ENCODE peak calls at places on chromosome 10, in five cellular contexts. One of them, this sample, is unnamed.

GRCh38 chr10:103967433-103968142 is 648 bp downstream of the SLK start:
- DNase-seq in epithelial cell of esophagus: no peak
- DNase-seq in endodermal cell: peak; percentile 59
- DNase-seq in IMR-90: no peak
- DNase-seq in endothelial cell of umbilical vein: peak; percentile 65
- DNase-seq in this sample: no peak

GRCh38 chr10:1671366-1672000 is 65.8 kb downstream of the ADARB2 start:
- DNase-seq in IMR-90: no peak
- DNase-seq in epithelial cell of esophagus: no peak
- DNase-seq in endodermal cell: no peak
- DNase-seq in endothelial cell of umbilical vein: no peak
- DNase-seq in this sample: no peak

GRCh38 chr10:65100146-65100545 is 1578.9 kb downstream of the REEP3 start:
- DNase-seq in endothelial cell of umbilical vein: no peak
- DNase-seq in IMR-90: no peak
- DNase-seq in epithelial cell of esophagus: no peak
- DNase-seq in endodermal cell: no peak
- DNase-seq in this sample: no peak

GRCh38 chr10:24552346-24553016 is 171.2 kb downstream of the ARHGAP21 start:
- DNase-seq in endodermal cell: peak; percentile 100
- DNase-seq in epithelial cell of esophagus: peak; percentile 94
- DNase-seq in IMR-90: no peak
- DNase-seq in endothelial cell of umbilical vein: no peak
- DNase-seq in this sample: no peak

GRCh38 chr10:95485445-95485844 is 75.7 kb downstream of the SORBS1 start:
- DNase-seq in IMR-90: no peak
- DNase-seq in epithelial cell of esophagus: peak; percentile 16
- DNase-seq in endodermal cell: no peak
- DNase-seq in endothelial cell of umbilical vein: peak; percentile 69
- DNase-seq in this sample: no peak

GRCh38 chr10:114045071-114045737 is 1.5 kb downstream of the ADRB1 start:
- DNase-seq in endodermal cell: peak; percentile 77
- DNase-seq in epithelial cell of esophagus: peak; percentile 36
- DNase-seq in endothelial cell of umbilical vein: peak; percentile 22
- DNase-seq in IMR-90: no peak
- DNase-seq in this sample: no peak

GRCh38 chr10:133200621-133201031 is 29.4 kb upstream of the UTF1 start:
- DNase-seq in IMR-90: no peak
- DNase-seq in endodermal cell: no peak
- DNase-seq in epithelial cell of esophagus: no peak
- DNase-seq in endothelial cell of umbilical vein: no peak
- DNase-seq in this sample: no peak

GRCh38 chr10:114075093-114075492 is 31.4 kb downstream of the ADRB1 start:
- DNase-seq in endodermal cell: no peak
- DNase-seq in epithelial cell of esophagus: no peak
- DNase-seq in IMR-90: no peak
- DNase-seq in endothelial cell of umbilical vein: no peak
- DNase-seq in this sample: no peak

GRCh38 chr10:6176691-6177231 is 26.0 kb upstream of the PFKFB3 start:
- DNase-seq in endodermal cell: no peak
- DNase-seq in epithelial cell of esophagus: peak; percentile 60
- DNase-seq in endothelial cell of umbilical vein: no peak
- DNase-seq in IMR-90: peak; percentile 42
- DNase-seq in this sample: no peak

GRCh38 chr10:132538031-132538789 is 623 bp downstream of the INPP5A start:
- DNase-seq in epithelial cell of esophagus: no peak
- DNase-seq in IMR-90: no peak
- DNase-seq in endodermal cell: peak; percentile 62
- DNase-seq in endothelial cell of umbilical vein: peak; percentile 9
- DNase-seq in this sample: no peak

GRCh38 chr10:72083234-72084093 is 4.9 kb downstream of the SPOCK2 start:
- DNase-seq in endothelial cell of umbilical vein: no peak
- DNase-seq in endodermal cell: no peak
- DNase-seq in IMR-90: no peak
- DNase-seq in epithelial cell of esophagus: no peak
- DNase-seq in this sample: no peak

GRCh38 chr10:118046491-118047362 is at the start of gene RAB11FIP2:
- DNase-seq in epithelial cell of esophagus: peak; percentile 91
- DNase-seq in IMR-90: peak; percentile 82
- DNase-seq in endodermal cell: peak; percentile 98
- DNase-seq in endothelial cell of umbilical vein: peak; percentile 86
- DNase-seq in this sample: peak; percentile 36

GRCh38 chr10:49441488-49442476 is 45.9 kb upstream of the DRGX start:
- DNase-seq in IMR-90: no peak
- DNase-seq in epithelial cell of esophagus: no peak
- DNase-seq in endodermal cell: no peak
- DNase-seq in endothelial cell of umbilical vein: no peak
- DNase-seq in this sample: no peak

GRCh38 chr10:76082956-76083355 is 651.5 kb downstream of the LRMDA start:
- DNase-seq in IMR-90: peak; percentile 29
- DNase-seq in epithelial cell of esophagus: peak; percentile 67
- DNase-seq in endothelial cell of umbilical vein: no peak
- DNase-seq in endodermal cell: peak; percentile 96
- DNase-seq in this sample: no peak

GRCh38 chr10:43942096-43942885 is 293.6 kb upstream of the ZNF32 start:
- DNase-seq in endodermal cell: peak; percentile 41
- DNase-seq in IMR-90: no peak
- DNase-seq in epithelial cell of esophagus: no peak
- DNase-seq in endothelial cell of umbilical vein: no peak
- DNase-seq in this sample: no peak

GRCh38 chr10:6053816-6054581 is 8.2 kb downstream of the IL2RA start:
- DNase-seq in endothelial cell of umbilical vein: no peak
- DNase-seq in epithelial cell of esophagus: no peak
- DNase-seq in IMR-90: no peak
- DNase-seq in endodermal cell: no peak
- DNase-seq in this sample: no peak

GRCh38 chr10:21724695-21725371 is 190.8 kb downstream of the MLLT10 start:
- DNase-seq in IMR-90: peak; percentile 100
- DNase-seq in endodermal cell: peak; percentile 45
- DNase-seq in epithelial cell of esophagus: peak; percentile 98
- DNase-seq in endothelial cell of umbilical vein: peak; percentile 97
- DNase-seq in this sample: peak; percentile 99

GRCh38 chr10:70622981-70623844 is 20.7 kb upstream of the PRF1 start:
- DNase-seq in endothelial cell of umbilical vein: no peak
- DNase-seq in epithelial cell of esophagus: no peak
- DNase-seq in IMR-90: no peak
- DNase-seq in endodermal cell: peak; percentile 54
- DNase-seq in this sample: no peak

DNA sequence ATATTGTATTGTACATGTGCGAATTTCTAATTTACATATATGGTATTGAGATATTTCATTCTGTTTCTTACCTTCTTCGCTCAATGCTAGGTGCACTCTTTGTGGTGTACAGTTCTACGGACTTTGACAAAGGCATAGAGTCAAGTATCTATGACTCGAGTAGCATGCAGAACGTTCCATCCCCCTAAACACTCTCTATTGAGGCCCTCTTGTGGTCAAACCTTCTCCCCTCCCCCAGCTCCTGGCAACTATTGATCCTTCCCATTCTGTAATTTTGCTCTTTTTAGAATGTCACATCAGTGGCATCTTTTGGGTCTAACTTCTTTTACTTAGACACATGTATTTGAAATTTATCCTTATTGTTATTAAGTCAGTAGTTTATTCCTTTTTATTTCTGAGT is 30.7 kb upstream of the GDF10 start:
- DNase-seq in endothelial cell of umbilical vein: no peak
- DNase-seq in epithelial cell of esophagus: no peak
- DNase-seq in endodermal cell: peak; percentile 41
- DNase-seq in IMR-90: no peak
- DNase-seq in this sample: no peak
- TF ChIP-seq CTCF in endothelial cell of umbilical vein: no peak
- TF ChIP-seq CTCF in epithelial cell of esophagus: no peak
- TF ChIP-seq CTCF in endodermal cell: peak; percentile 74
- TF ChIP-seq CTCF in IMR-90: no peak
- TF ChIP-seq CTCF in this sample: no peak

GRCh38 chr10:33337335-33337854 is 2.9 kb upstream of the NRP1 start:
- DNase-seq in epithelial cell of esophagus: no peak
- DNase-seq in endodermal cell: peak; percentile 62
- DNase-seq in IMR-90: peak; percentile 68
- DNase-seq in endothelial cell of umbilical vein: no peak
- DNase-seq in this sample: peak; percentile 55
- H3K4me3 ChIP-seq in epithelial cell of esophagus: peak overlapping the region; percentile 59
- H3K4me3 ChIP-seq in endodermal cell: peak overlapping the region; percentile 94
- H3K4me3 ChIP-seq in IMR-90: peak overlapping the region; percentile 85
- H3K4me3 ChIP-seq in endothelial cell of umbilical vein: peak overlapping the region; percentile 90
- H3K4me3 ChIP-seq in this sample: peak overlapping the region; percentile 86

GRCh38 chr10:92181575-92181974 is 109.3 kb downstream of the CPEB3 start:
- DNase-seq in IMR-90: no peak
- DNase-seq in endodermal cell: no peak
- DNase-seq in endothelial cell of umbilical vein: peak; percentile 58
- DNase-seq in epithelial cell of esophagus: no peak
- DNase-seq in this sample: no peak
- TF ChIP-seq CTCF in IMR-90: peak; percentile 14
- TF ChIP-seq CTCF in endodermal cell: peak; percentile 71
- TF ChIP-seq CTCF in endothelial cell of umbilical vein: peak; percentile 9
- TF ChIP-seq CTCF in epithelial cell of esophagus: peak; percentile 20
- TF ChIP-seq CTCF in this sample: peak; percentile 10

DNA sequence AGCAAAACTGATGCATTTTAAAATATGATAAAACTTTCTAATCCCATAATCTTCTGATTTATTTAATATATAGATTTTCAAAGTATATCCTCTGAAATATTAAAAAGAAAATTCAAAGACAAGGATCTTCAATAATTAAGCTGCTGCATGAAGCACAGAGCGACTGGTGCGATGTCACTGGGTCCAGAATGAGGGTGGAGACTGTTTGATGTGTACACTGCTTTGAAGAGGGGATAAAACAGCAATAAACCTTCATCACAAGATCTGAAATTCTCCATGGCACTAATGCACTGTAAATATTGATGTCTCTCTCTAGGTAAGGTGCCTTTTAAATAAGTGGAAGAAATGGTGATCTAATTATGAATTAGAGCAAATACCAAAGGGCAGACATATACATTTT is 337.9 kb downstream of the PARD3 start:
- DNase-seq in IMR-90: no peak
- DNase-seq in epithelial cell of esophagus: no peak
- DNase-seq in endothelial cell of umbilical vein: no peak
- DNase-seq in endodermal cell: no peak
- DNase-seq in this sample: no peak
- H3K4me3 ChIP-seq in IMR-90: no peak overlapping the region
- H3K4me3 ChIP-seq in epithelial cell of esophagus: no peak overlapping the region
- H3K4me3 ChIP-seq in endothelial cell of umbilical vein: no peak overlapping the region
- H3K4me3 ChIP-seq in endodermal cell: no peak overlapping the region
- H3K4me3 ChIP-seq in this sample: no peak overlapping the region

DNA sequence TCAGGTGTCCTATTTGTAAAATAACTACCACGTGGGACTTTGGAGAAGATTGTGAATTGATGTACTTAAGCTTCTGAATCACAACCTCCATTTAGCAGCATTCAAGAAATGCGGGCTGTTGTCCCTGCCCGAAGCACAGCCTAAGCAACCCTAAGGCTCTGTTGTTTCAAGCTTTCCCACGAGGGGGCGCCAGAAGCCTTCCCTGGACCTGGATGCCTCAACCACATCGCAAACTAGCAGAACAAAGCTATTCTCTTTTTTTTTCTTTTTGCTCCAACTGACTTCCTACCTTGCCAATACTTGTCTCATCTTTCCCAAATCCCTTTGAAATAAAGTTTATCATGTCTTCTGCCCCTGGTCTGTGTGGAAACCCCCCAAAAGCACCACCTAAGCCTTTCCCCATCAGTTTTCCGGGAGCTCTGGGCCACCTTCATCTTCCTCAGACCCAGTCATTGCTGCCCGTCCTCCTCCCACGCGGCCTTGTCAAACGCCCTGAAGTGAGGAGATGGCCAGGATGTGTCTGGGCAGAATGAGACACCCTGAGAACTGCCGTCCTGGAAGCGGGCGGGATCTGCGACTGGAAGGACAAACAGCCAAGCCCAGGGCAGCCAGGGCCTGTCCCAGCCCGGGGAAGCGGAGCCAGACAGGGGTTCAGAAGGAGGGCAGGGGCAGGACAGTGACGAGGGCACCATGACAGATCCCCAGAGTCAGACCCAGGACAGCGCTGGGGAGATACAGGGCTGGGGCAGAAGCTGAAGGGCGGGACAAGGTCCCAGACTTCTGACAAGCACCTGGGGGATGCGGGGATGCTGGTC is 112.7 kb downstream of the SLIT1 start:
- DNase-seq in endothelial cell of umbilical vein: peak; percentile 78
- DNase-seq in IMR-90: peak; percentile 71
- DNase-seq in epithelial cell of esophagus: peak; percentile 73
- DNase-seq in endodermal cell: peak; percentile 97
- DNase-seq in this sample: peak; percentile 12
- TF ChIP-seq CTCF in endothelial cell of umbilical vein: peak; percentile 95
- TF ChIP-seq CTCF in IMR-90: peak; percentile 94
- TF ChIP-seq CTCF in epithelial cell of esophagus: peak; percentile 96
- TF ChIP-seq CTCF in endodermal cell: peak; percentile 96
- TF ChIP-seq CTCF in this sample: peak; percentile 90

GRCh38 chr10:57222603-57223002 is 861.5 kb upstream of the ZWINT start:
- DNase-seq in endothelial cell of umbilical vein: no peak
- DNase-seq in endodermal cell: peak; percentile 75
- DNase-seq in IMR-90: no peak
- DNase-seq in epithelial cell of esophagus: no peak
- DNase-seq in this sample: no peak
- H3K4me3 ChIP-seq in endothelial cell of umbilical vein: no peak overlapping the region
- H3K4me3 ChIP-seq in endodermal cell: no peak overlapping the region
- H3K4me3 ChIP-seq in IMR-90: no peak overlapping the region
- H3K4me3 ChIP-seq in epithelial cell of esophagus: no peak overlapping the region
- H3K4me3 ChIP-seq in this sample: no peak overlapping the region

GRCh38 chr10:97684866-97685394 is 2.1 kb downstream of the AVPI1 start:
- DNase-seq in endothelial cell of umbilical vein: no peak
- DNase-seq in IMR-90: peak; percentile 51
- DNase-seq in endodermal cell: no peak
- DNase-seq in epithelial cell of esophagus: no peak
- DNase-seq in this sample: no peak

GRCh38 chr10:97682042-97682441 is 5.0 kb downstream of the AVPI1 start:
- DNase-seq in IMR-90: no peak
- DNase-seq in endothelial cell of umbilical vein: no peak
- DNase-seq in epithelial cell of esophagus: peak; percentile 55
- DNase-seq in endodermal cell: no peak
- DNase-seq in this sample: no peak

GRCh38 chr10:97686301-97686961 is 610 bp downstream of the AVPI1 start:
- DNase-seq in epithelial cell of esophagus: no peak
- DNase-seq in endodermal cell: no peak
- DNase-seq in IMR-90: no peak
- DNase-seq in endothelial cell of umbilical vein: no peak
- DNase-seq in this sample: no peak

GRCh38 chr10:97685395-97685958 is 1.6 kb downstream of the AVPI1 start:
- DNase-seq in endothelial cell of umbilical vein: peak; percentile 32
- DNase-seq in epithelial cell of esophagus: peak; percentile 67
- DNase-seq in IMR-90: peak; percentile 58
- DNase-seq in endodermal cell: peak; percentile 80
- DNase-seq in this sample: no peak

DNA sequence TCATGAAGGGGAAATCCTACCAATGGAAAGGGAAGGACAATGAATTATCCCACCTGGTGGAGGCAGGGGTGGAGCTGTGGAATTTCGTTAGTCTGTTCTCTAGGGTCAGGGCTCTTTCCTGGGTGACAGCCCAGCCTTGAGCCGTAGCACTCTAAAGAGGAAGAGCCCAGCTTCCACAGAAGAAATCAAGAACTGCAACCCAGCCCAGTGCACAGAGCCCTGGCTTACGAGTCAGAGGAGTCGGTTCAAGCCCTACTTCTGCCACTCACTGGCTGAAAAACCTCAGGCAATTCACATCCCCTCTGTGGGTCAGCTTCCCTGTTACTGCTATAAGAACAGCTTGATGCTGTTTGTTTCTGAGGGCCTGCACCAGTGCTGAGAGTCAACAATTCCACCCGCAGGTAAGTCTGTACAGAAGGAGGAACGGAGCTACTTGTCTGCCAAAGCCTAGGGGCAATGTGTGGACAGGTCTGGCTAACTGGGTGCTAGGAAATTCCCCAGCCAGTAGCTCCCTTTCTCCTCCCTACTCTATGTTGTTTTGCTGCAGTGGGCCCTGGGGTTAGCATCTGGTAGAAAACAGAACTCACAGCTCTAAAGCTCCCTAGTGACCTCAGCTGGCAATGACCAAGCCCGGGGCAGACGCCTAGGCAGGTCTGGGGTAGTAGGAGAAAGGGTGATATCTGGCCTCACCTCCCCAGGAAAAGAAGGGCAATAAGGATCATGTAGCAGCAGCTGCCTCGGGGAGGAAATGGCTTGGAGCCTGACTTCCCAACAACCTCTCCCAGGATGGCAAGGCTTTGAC is 3.3 kb downstream of the AVPI1 start:
- DNase-seq in IMR-90: peak; percentile 70
- DNase-seq in endothelial cell of umbilical vein: peak; percentile 62
- DNase-seq in endodermal cell: peak; percentile 69
- DNase-seq in epithelial cell of esophagus: peak; percentile 61
- DNase-seq in this sample: no peak
- TF ChIP-seq CTCF in IMR-90: no peak
- TF ChIP-seq CTCF in endothelial cell of umbilical vein: no peak
- TF ChIP-seq CTCF in endodermal cell: peak; percentile 19
- TF ChIP-seq CTCF in epithelial cell of esophagus: peak; percentile 8
- TF ChIP-seq CTCF in this sample: no peak

This sample was measured in AG04449.